ENCODE peak calls at places on chromosomes 12 and 14, in six cellular contexts. S, E, Y, P, D and W are unnamed samples.
A peak's percentile ranks its signal among the peaks of the same experiment; 100 is the strongest.

GRCh38 chr12:26608706-26609105 is 224.3 kb downstream of the ITPR2 start:
- DNase-seq in S (no peak), E (no peak), Y (peak; percentile 27), P (no peak), D (no peak), W (no peak)

GRCh38 chr14:31286456-31287293 is 79.1 kb upstream of the HECTD1 start:
- DNase-seq in S (peak; percentile 23), E (no peak), Y (no peak), P (no peak), D (no peak), W (no peak)

GRCh38 chr12:124992874-124993567 is 424 bp upstream of the BRI3BP start:
- DNase-seq in S (peak; percentile 73), E (peak; percentile 89), Y (peak; percentile 29), P (peak; percentile 74), D (peak; percentile 81), W (peak; percentile 83)

GRCh38 chr14:73953731-73954130 is 3.6 kb downstream of the COQ6 start:
- DNase-seq in S (no peak), E (no peak), Y (no peak), P (no peak), D (no peak), W (no peak)

GRCh38 chr12:95736631-95737030 is 53.9 kb downstream of the NTN4 start:
- DNase-seq in S (no peak), E (no peak), Y (no peak), P (no peak), D (no peak), W (no peak)

GRCh38 chr12:112549031-112549430 is 130.3 kb downstream of the PTPN11 start:
- DNase-seq in S (no peak), E (no peak), Y (no peak), P (no peak), D (no peak), W (no peak)

GRCh38 chr12:104454997-104455396 is 1.8 kb upstream of the CHST11 start:
- DNase-seq in S (peak; percentile 89), E (peak; percentile 37), Y (no peak), P (no peak), D (no peak), W (no peak)

GRCh38 chr14:74910556-74910955 is 12.5 kb downstream of the RPS6KL1 start:
- DNase-seq in S (no peak), E (no peak), Y (no peak), P (no peak), D (no peak), W (no peak)

GRCh38 chr12:51351913-51352532 is 5.5 kb upstream of the CELA1 start:
- DNase-seq in S (peak; percentile 65), E (no peak), Y (no peak), P (peak; percentile 41), D (peak; percentile 45), W (peak; percentile 19)

GRCh38 chr12:27505124-27505523 is 18.9 kb upstream of the PPFIBP1 start:
- DNase-seq in S (peak; percentile 27), E (no peak), Y (no peak), P (no peak), D (no peak), W (no peak)

GRCh38 chr14:22791302-22791701 is 23.9 kb downstream of the SLC7A7 start:
- DNase-seq in S (peak; percentile 67), E (peak; percentile 87), Y (no peak), P (no peak), D (no peak), W (no peak)

GRCh38 chr14:91343051-91343450 is 74.6 kb downstream of the CCDC88C start:
- DNase-seq in S (no peak), E (no peak), Y (no peak), P (no peak), D (no peak), W (no peak)

GRCh38 chr14:22479132-22479531 is 109.9 kb downstream of the DAD1 start:
- DNase-seq in S (no peak), E (no peak), Y (no peak), P (no peak), D (no peak), W (no peak)

GRCh38 chr12:75560167-75560566 is 48.8 kb upstream of the KRR1 start:
- DNase-seq in S (peak; percentile 59), E (peak; percentile 38), Y (peak; percentile 78), P (no peak), D (no peak), W (no peak)

GRCh38 chr12:58489394-58489793 is 430.9 kb downstream of the LRIG3 start:
- DNase-seq in S (no peak), E (no peak), Y (no peak), P (no peak), D (no peak), W (no peak)

GRCh38 chr12:50325890-50326391 is 42.6 kb upstream of the LIMA1 start:
- DNase-seq in S (no peak), E (no peak), Y (no peak), P (no peak), D (no peak), W (no peak)

GRCh38 chr12:91983935-91984334 is 161.7 kb downstream of the BTG1 start:
- DNase-seq in S (no peak), E (no peak), Y (no peak), P (no peak), D (no peak), W (no peak)

GRCh38 chr12:106380954-106381353 is 23.4 kb downstream of the POLR3B start:
- DNase-seq in S (peak; percentile 5), E (no peak), Y (no peak), P (no peak), D (no peak), W (no peak)

GRCh38 chr12:5022465-5023061 is 21.1 kb upstream of the KCNA5 start:
- DNase-seq in S (peak; percentile 47), E (peak; percentile 43), Y (no peak), P (no peak), D (no peak), W (no peak)

GRCh38 chr12:6953417-6954315 is 2.5 kb downstream of the PTPN6 start:
- DNase-seq in S (no peak), E (no peak), Y (peak; percentile 60), P (peak; percentile 84), D (peak; percentile 80), W (peak; percentile 85)

GRCh38 chr14:99687284-99688209 is 3.4 kb downstream of the CYP46A1 start:
- DNase-seq in S (no peak), E (no peak), Y (no peak), P (peak; percentile 9), D (peak; percentile 48), W (peak; percentile 24)

GRCh38 chr14:64736271-64737131 is 32.3 kb downstream of the PLEKHG3 start:
- DNase-seq in S (no peak), E (no peak), Y (no peak), P (no peak), D (no peak), W (no peak)

GRCh38 chr14:50383618-50384225 is 13.0 kb downstream of the CDKL1 start:
- DNase-seq in S (no peak), E (no peak), Y (no peak), P (no peak), D (no peak), W (no peak)

GRCh38 chr14:94380225-94381148 is 7.9 kb downstream of the SERPINA1 start:
- DNase-seq in S (no peak), E (no peak), Y (no peak), P (no peak), D (no peak), W (no peak)

GRCh38 chr12:13275366-13275765 is 78.8 kb downstream of the EMP1 start:
- DNase-seq in S (no peak), E (no peak), Y (no peak), P (no peak), D (no peak), W (no peak)

GRCh38 chr14:56471056-56471455 is 108.5 kb upstream of the TMEM260 start:
- DNase-seq in S (no peak), E (no peak), Y (no peak), P (no peak), D (no peak), W (no peak)

GRCh38 chr12:126355346-126355745 is 1290.1 kb downstream of the AACS start:
- DNase-seq in S (no peak), E (no peak), Y (no peak), P (no peak), D (no peak), W (no peak)

GRCh38 chr12:7433276-7433822 is 10.6 kb downstream of the CD163L1 start:
- DNase-seq in S (peak; percentile 95), E (peak; percentile 71), Y (no peak), P (no peak), D (no peak), W (no peak)

GRCh38 chr14:75274899-75275569 is 3.6 kb upstream of the FOS start:
- DNase-seq in S (no peak), E (no peak), Y (peak; percentile 49), P (peak; percentile 91), D (peak; percentile 89), W (no peak)

GRCh38 chr12:24113701-24114100 is 164.2 kb upstream of the SOX5 start:
- DNase-seq in S (no peak), E (no peak), Y (no peak), P (no peak), D (no peak), W (no peak)

GRCh38 chr12:132157733-132158409 is 13.6 kb downstream of the NOC4L start:
- DNase-seq in S (no peak), E (no peak), Y (no peak), P (no peak), D (no peak), W (no peak)

GRCh38 chr14:92867246-92867925 is 55.6 kb upstream of the CHGA start:
- DNase-seq in S (no peak), E (no peak), Y (no peak), P (no peak), D (no peak), W (no peak)

GRCh38 chr14:38210168-38210567 is 2.5 kb downstream of the SSTR1 start:
- DNase-seq in S (peak; percentile 95), E (no peak), Y (no peak), P (no peak), D (no peak), W (no peak)

GRCh38 chr14:51865953-51866747 is 5.7 kb downstream of the GNG2 start:
- DNase-seq in S (no peak), E (no peak), Y (no peak), P (peak; percentile 48), D (no peak), W (peak; percentile 20)